ENCODE peak calls at places on chromosomes 12 and 14, in six cellular contexts. A is adrenal gland, I is HAP-1, V is Karpas-422, H is cardiac muscle cell, D is heart left ventricle. U is an unnamed sample.

GRCh38 chr12:89856431-89856830 is 147.8 kb upstream of the ATP2B1 start:
- DNase-seq in D (no peak), H (peak; percentile 94), A (no peak), V (peak; percentile 55), I (no peak), U (no peak)

GRCh38 chr12:124087251-124088141 is 114.5 kb downstream of the ZNF664 start:
- DNase-seq in V (no peak), D (no peak), I (no peak), H (no peak), A (no peak), U (no peak)

GRCh38 chr12:21773263-21773741 is 1.2 kb downstream of the KCNJ8 start:
- DNase-seq in V (peak; percentile 59), D (peak; percentile 81), A (peak; percentile 65), I (peak; percentile 26), H (peak; percentile 22), U (peak; percentile 89)

GRCh38 chr12:71756054-71756675 is 1.5 kb downstream of the RAB21 start:
- DNase-seq in I (no peak), V (no peak), H (peak; percentile 13), D (no peak), A (no peak), U (no peak)

GRCh38 chr12:51938744-51939143 is 12.8 kb upstream of the ACVR1B start:
- DNase-seq in I (no peak), H (no peak), A (no peak), D (no peak), V (no peak), U (no peak)

GRCh38 chr14:95132732-95133131 is 24.6 kb downstream of the DICER1 start:
- DNase-seq in A (no peak), H (no peak), V (no peak), D (no peak), I (no peak), U (no peak)

GRCh38 chr14:99522457-99522891 is 41.3 kb downstream of the CCNK start:
- DNase-seq in I (peak; percentile 36), A (peak; percentile 69), H (peak; percentile 56), V (no peak), D (peak; percentile 38), U (peak; percentile 72)

GRCh38 chr12:47281667-47282171 is 202.0 kb upstream of the AMIGO2 start:
- DNase-seq in H (peak; percentile 77), I (no peak), V (no peak), A (no peak), D (no peak), U (no peak)

GRCh38 chr12:8052679-8053078 is 13.5 kb downstream of the C3AR1 start:
- DNase-seq in I (no peak), V (no peak), A (peak; percentile 56), D (no peak), H (no peak), U (no peak)

GRCh38 chr12:12717586-12718381 is 616 bp downstream of the CDKN1B start:
- DNase-seq in V (peak; percentile 78), H (peak; percentile 26), D (peak; percentile 54), A (peak; percentile 43), I (peak; percentile 33), U (no peak)

GRCh38 chr12:114241973-114242434 is 163.9 kb downstream of the TBX5 start:
- DNase-seq in I (peak; percentile 44), H (no peak), A (no peak), D (no peak), V (peak; percentile 50), U (no peak)

GRCh38 chr14:56539862-56540261 is 39.7 kb upstream of the TMEM260 start:
- DNase-seq in A (no peak), H (no peak), V (no peak), I (no peak), D (no peak), U (no peak)

GRCh38 chr12:121084229-121084628 is 45.2 kb upstream of the OASL start:
- DNase-seq in V (no peak), D (no peak), I (no peak), H (no peak), A (no peak), U (no peak)
- H3K27me3 ChIP-seq in V (no peaks in the 10 kb centered on the region), D (no peaks in the 10 kb centered on the region), I (no peaks in the 10 kb centered on the region), H (no peaks in the 10 kb centered on the region), A (no peaks in the 10 kb centered on the region), U (peaks cover 2% of the 10 kb centered on the region)

DNA sequence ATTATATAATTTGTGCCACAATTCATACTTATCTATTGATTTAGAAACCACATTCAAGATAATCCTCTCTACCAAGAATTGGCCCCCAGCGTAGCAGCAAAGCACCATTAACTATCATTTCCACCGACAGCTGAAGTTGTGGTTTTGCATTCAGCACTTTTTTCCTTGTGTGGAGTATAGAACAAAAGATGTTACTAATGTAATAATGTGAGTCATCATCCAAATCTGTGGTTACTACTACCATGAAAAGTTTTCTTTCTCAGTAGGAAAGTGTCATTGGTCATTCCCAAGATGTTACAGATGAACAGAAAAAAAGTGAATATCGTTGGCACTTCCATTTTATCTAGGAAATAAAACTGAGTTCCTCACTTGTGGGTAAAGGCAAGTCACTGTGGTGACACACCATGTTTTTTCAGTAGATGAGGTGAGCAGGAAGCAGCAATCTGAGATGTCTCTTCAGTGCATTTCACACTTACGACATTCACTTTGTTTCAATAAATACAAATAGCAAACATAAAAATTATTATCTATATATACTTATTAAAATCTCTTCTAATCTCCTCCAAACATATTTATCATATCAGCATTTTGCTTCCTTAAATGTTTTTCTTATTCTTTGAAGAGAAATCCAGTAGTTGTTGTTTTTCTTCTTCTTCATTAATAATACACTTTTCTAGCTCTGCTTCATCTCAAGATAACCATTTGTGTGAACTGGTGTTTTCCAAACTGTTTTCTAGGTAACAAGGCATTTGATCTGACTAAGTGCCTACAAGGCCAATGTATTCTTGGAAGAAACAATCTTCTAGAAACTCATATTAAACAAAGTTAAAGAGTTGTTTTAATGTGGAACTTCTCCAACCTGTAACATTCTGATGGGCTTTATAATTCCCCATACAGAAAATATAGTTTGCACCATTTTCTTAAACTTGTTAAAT is 30.5 kb upstream of the IFNG start:
- DNase-seq in A (no peak), H (peak; percentile 76), D (no peak), I (no peak), V (no peak), U (no peak)
- H3K9me3 ChIP-seq in A (no peaks in the 10 kb centered on the region), H (no peaks in the 10 kb centered on the region), D (no peaks in the 10 kb centered on the region), I (no peaks in the 10 kb centered on the region), V (no peaks in the 10 kb centered on the region), U (no peaks in the 10 kb centered on the region)

DNA sequence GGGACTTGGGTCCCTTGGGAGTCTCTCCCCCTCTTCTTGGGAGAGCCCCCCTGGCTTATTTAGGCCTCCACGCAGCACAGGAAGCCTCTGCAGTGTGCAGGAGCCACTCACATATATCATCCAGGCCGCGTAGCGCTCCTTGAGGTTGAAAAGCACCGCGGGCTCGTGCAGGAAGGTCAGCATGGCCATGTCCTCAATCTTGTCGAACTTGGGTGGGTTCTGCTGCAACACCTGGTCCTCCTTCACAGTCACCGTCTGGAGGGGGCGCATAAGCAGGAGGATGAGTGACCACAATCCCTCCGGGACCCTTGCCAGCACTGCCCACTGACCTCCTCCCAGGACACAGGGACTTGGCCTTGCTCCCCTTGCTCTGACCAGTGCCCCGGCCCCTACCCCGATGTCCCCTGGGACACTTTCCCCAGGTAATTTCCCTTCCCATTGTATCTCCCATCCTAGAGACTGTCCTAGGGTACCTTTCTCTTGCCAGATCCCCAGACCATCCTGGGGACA is 2.5 kb downstream of the MYH6 start:
- DNase-seq in V (no peak), H (no peak), I (no peak), A (no peak), D (peak; percentile 31), U (no peak)
- H3K27me3 ChIP-seq in V (no peaks in the 10 kb centered on the region), H (no peaks in the 10 kb centered on the region), I (peaks cover 12% of the 10 kb centered on the region), A (no peaks in the 10 kb centered on the region), D (no peaks in the 10 kb centered on the region), U (no peaks in the 10 kb centered on the region)

DNA sequence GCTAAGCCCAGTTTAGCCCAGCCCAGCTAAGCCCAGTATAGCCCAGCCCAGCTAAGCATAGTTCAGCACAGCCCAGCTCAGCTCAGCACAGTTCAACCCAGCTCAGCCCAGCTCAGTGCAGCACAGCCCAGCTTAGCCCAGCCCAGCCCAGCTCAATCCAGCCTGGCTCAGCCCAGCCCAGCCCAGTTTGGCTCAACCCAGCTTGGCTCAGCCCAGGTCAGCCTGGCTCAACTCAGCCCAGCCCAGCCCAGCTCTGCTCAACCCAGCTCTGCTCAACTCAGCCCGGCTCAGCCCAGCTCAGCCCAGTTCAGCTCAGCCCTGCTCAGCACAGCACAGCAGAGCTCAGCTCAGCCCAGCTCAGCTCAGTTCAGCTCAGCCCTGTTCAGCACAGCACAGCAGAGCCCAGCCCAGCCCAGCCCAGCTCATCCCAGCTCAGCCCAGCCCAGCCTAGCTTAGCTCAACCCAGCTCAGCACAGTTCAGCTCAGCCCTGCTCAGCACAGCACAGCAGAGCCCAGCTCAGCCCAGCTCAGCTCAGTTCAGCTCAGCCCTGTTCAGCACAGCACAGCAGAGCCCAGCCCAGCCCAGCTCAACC is 330.9 kb downstream of the TMEM121 start:
- DNase-seq in V (no peak), A (no peak), D (no peak), H (no peak), I (no peak), U (no peak)
- H3K9me3 ChIP-seq in V (no peaks in the 10 kb centered on the region), A (no peaks in the 10 kb centered on the region), D (no peaks in the 10 kb centered on the region), H (no peaks in the 10 kb centered on the region), I (no peaks in the 10 kb centered on the region), U (no peaks in the 10 kb centered on the region)

GRCh38 chr14:104134061-104134965 is 4.1 kb upstream of the KIF26A start:
- DNase-seq in A (peak; percentile 11), H (no peak), D (peak; percentile 20), I (no peak), V (no peak), U (peak; percentile 18)
- H3K27me3 ChIP-seq in A (peaks cover 47% of the 10 kb centered on the region), H (peaks cover 45% of the 10 kb centered on the region), D (peaks cover 42% of the 10 kb centered on the region), I (peaks cover 32% of the 10 kb centered on the region), V (no peaks in the 10 kb centered on the region), U (no peaks in the 10 kb centered on the region)

GRCh38 chr14:105979446-105979845 is 453.1 kb downstream of the TMEM121 start:
- DNase-seq in V (no peak), I (no peak), D (no peak), A (no peak), H (no peak), U (no peak)

GRCh38 chr14:105978618-105979295 is 452.4 kb downstream of the TMEM121 start:
- DNase-seq in A (no peak), H (no peak), V (no peak), D (no peak), I (no peak), U (no peak)

GRCh38 chr14:105980224-105980623 is 453.8 kb downstream of the TMEM121 start:
- DNase-seq in I (no peak), D (no peak), H (no peak), A (no peak), V (no peak), U (no peak)

GRCh38 chr14:105971593-105972500 is 445.5 kb downstream of the TMEM121 start:
- DNase-seq in I (no peak), A (no peak), D (no peak), V (no peak), H (no peak), U (no peak)

GRCh38 chr14:105974902-105975301 is 448.5 kb downstream of the TMEM121 start:
- DNase-seq in A (no peak), V (peak; percentile 57), D (no peak), I (peak; percentile 55), H (no peak), U (peak; percentile 36)
- H3K9me3 ChIP-seq in A (no peaks in the 10 kb centered on the region), V (no peaks in the 10 kb centered on the region), D (no peaks in the 10 kb centered on the region), I (no peaks in the 10 kb centered on the region), H (no peaks in the 10 kb centered on the region), U (no peaks in the 10 kb centered on the region)